ENCODE peak calls at places on chromosomes 1 and 21, in four cellular contexts. One of them, this sample, is unnamed.

GRCh38 chr1:66464802-66465201 is 69.2 kb upstream of the SGIP1 start:
- DNase-seq in HepG2: no peak
- DNase-seq in HCT116: no peak
- DNase-seq in K562: no peak
- DNase-seq in this sample: no peak

GRCh38 chr1:220926146-220926545 is 46.9 kb downstream of the HLX start:
- DNase-seq in HepG2: no peak
- DNase-seq in HCT116: no peak
- DNase-seq in K562: no peak
- DNase-seq in this sample: no peak

GRCh38 chr1:67710417-67710816 is 25.4 kb downstream of the GADD45A start:
- DNase-seq in HepG2: no peak
- DNase-seq in HCT116: no peak
- DNase-seq in K562: no peak
- DNase-seq in this sample: no peak

GRCh38 chr1:91783423-91784162 is 102.4 kb downstream of the TGFBR3 start:
- DNase-seq in HepG2: no peak
- DNase-seq in HCT116: no peak
- DNase-seq in K562: no peak
- DNase-seq in this sample: no peak

GRCh38 chr1:172359531-172359991 is 60.9 kb upstream of the C1orf105 start:
- DNase-seq in HepG2: peak
- DNase-seq in HCT116: no peak
- DNase-seq in K562: no peak
- DNase-seq in this sample: no peak

GRCh38 chr1:97108200-97108599 is 386.6 kb downstream of the PTBP2 start:
- DNase-seq in HepG2: no peak
- DNase-seq in HCT116: no peak
- DNase-seq in K562: no peak
- DNase-seq in this sample: no peak

GRCh38 chr1:27398405-27399149 is 6.2 kb downstream of the GPR3 start:
- DNase-seq in HepG2: no peak
- DNase-seq in HCT116: no peak
- DNase-seq in K562: no peak
- DNase-seq in this sample: no peak

GRCh38 chr1:161017756-161018630 is 3.0 kb downstream of the F11R start:
- DNase-seq in HepG2: no peak
- DNase-seq in HCT116: no peak
- DNase-seq in K562: no peak
- DNase-seq in this sample: no peak

GRCh38 chr1:234997201-234998173 is 131.2 kb downstream of the TOMM20 start:
- DNase-seq in HepG2: peak
- DNase-seq in HCT116: peak
- DNase-seq in K562: no peak
- DNase-seq in this sample: no peak

GRCh38 chr1:21851430-21852250 is 39.6 kb downstream of the LDLRAD2 start:
- DNase-seq in HepG2: no peak
- DNase-seq in HCT116: no peak
- DNase-seq in K562: no peak
- DNase-seq in this sample: no peak

GRCh38 chr1:160916666-160917065 is 31.7 kb upstream of the ITLN1 start:
- DNase-seq in HepG2: no peak
- DNase-seq in HCT116: no peak
- DNase-seq in K562: no peak
- DNase-seq in this sample: no peak

GRCh38 chr21:37095821-37096220 is 22.8 kb downstream of the TTC3 start:
- DNase-seq in HepG2: no peak
- DNase-seq in HCT116: no peak
- DNase-seq in K562: no peak
- DNase-seq in this sample: no peak

GRCh38 chr1:241972703-241973375 is 15.3 kb downstream of the BECN2 start:
- DNase-seq in HepG2: peak
- DNase-seq in HCT116: no peak
- DNase-seq in K562: no peak
- DNase-seq in this sample: no peak

GRCh38 chr1:119933397-119933796 is 37.1 kb upstream of the ADAM30 start:
- DNase-seq in HepG2: no peak
- DNase-seq in HCT116: no peak
- DNase-seq in K562: no peak
- DNase-seq in this sample: no peak

GRCh38 chr1:181551249-181551648 is 67.9 kb downstream of the CACNA1E start:
- DNase-seq in HepG2: no peak
- DNase-seq in HCT116: no peak
- DNase-seq in K562: no peak
- DNase-seq in this sample: no peak

GRCh38 chr1:212341090-212341489 is 55.9 kb downstream of the PPP2R5A start:
- DNase-seq in HepG2: no peak
- DNase-seq in HCT116: no peak
- DNase-seq in K562: no peak
- DNase-seq in this sample: no peak

GRCh38 chr1:165668184-165668583 is 30.2 kb downstream of the ALDH9A1 start:
- DNase-seq in HepG2: no peak
- DNase-seq in HCT116: no peak
- DNase-seq in K562: no peak
- DNase-seq in this sample: no peak

GRCh38 chr1:50610563-50610962 is 187.3 kb upstream of the DMRTA2 start:
- DNase-seq in HepG2: no peak
- DNase-seq in HCT116: no peak
- DNase-seq in K562: no peak
- DNase-seq in this sample: no peak

GRCh38 chr1:168483531-168483930 is 60.3 kb downstream of the XCL2 start:
- DNase-seq in HepG2: no peak
- DNase-seq in HCT116: no peak
- DNase-seq in K562: no peak
- DNase-seq in this sample: no peak

GRCh38 chr1:32868806-32869455 is 1.8 kb downstream of the FNDC5 start:
- DNase-seq in HepG2: no peak
- DNase-seq in HCT116: no peak
- DNase-seq in K562: no peak
- DNase-seq in this sample: no peak

GRCh38 chr1:32869844-32870614 is 683 bp downstream of the FNDC5 start:
- DNase-seq in HepG2: no peak
- DNase-seq in HCT116: no peak
- DNase-seq in K562: no peak
- DNase-seq in this sample: peak

GRCh38 chr1:32867151-32867550 is 3.6 kb downstream of the FNDC5 start:
- DNase-seq in HepG2: no peak
- DNase-seq in HCT116: no peak
- DNase-seq in K562: no peak
- DNase-seq in this sample: no peak

GRCh38 chr1:32867671-32868070 is 3.0 kb downstream of the FNDC5 start:
- DNase-seq in HepG2: no peak
- DNase-seq in HCT116: no peak
- DNase-seq in K562: no peak
- DNase-seq in this sample: no peak

DNA sequence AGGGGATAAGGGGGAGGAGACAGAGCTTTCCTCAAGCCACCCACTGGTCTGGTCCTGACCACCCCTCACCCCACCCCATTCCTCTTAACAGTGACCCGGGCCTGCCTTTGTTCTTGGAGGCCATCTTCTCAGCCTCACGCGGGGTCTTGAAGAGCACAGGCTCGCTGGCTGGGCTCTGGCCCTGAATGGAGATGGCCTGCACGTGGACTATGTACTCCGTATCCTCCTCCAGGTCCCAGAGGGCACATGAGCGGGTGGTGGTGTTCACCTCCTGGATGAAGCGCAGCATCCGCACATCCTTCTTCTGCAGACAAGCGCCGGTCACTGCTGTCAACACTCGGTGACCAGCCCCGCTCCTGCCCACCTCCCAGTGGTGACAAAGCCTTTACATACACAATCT is 2.6 kb downstream of the FNDC5 start:
- DNase-seq in HepG2: no peak
- DNase-seq in HCT116: no peak
- DNase-seq in K562: no peak
- DNase-seq in this sample: no peak
- TF ChIP-seq POLR2AphosphoS5 in HepG2: no peak
- TF ChIP-seq POLR2AphosphoS5 in HCT116: no peak
- TF ChIP-seq POLR2AphosphoS5 in K562: no peak
- TF ChIP-seq POLR2AphosphoS5 in this sample: no peak

GRCh38 chr1:54742262-54742661 is 22.1 kb downstream of the PARS2 start:
- DNase-seq in HepG2: no peak
- DNase-seq in HCT116: no peak
- DNase-seq in K562: no peak
- DNase-seq in this sample: no peak
- H3K9ac ChIP-seq in HepG2: no peak
- H3K9ac ChIP-seq in HCT116: no peak
- H3K9ac ChIP-seq in K562: no peak
- H3K9ac ChIP-seq in this sample: no peak

GRCh38 chr1:25622526-25622925 is 5.9 kb downstream of the MAN1C1 start:
- DNase-seq in HepG2: no peak
- DNase-seq in HCT116: no peak
- DNase-seq in K562: no peak
- DNase-seq in this sample: no peak
- TF ChIP-seq FOSL1 in HepG2: no peak
- TF ChIP-seq FOSL1 in HCT116: no peak
- TF ChIP-seq FOSL1 in K562: no peak
- TF ChIP-seq FOSL1 in this sample: no peak

GRCh38 chr1:8381618-8382017 is 63.7 kb downstream of the SLC45A1 start:
- DNase-seq in HepG2: no peak
- DNase-seq in HCT116: no peak
- DNase-seq in K562: no peak
- DNase-seq in this sample: no peak
- TF ChIP-seq POLR2AphosphoS5 in HepG2: no peak
- TF ChIP-seq POLR2AphosphoS5 in HCT116: no peak
- TF ChIP-seq POLR2AphosphoS5 in K562: no peak
- TF ChIP-seq POLR2AphosphoS5 in this sample: no peak

GRCh38 chr1:202586018-202586821 is 124.0 kb downstream of the SYT2 start:
- DNase-seq in HepG2: peak
- DNase-seq in HCT116: no peak
- DNase-seq in K562: no peak
- DNase-seq in this sample: no peak
- H3K9ac ChIP-seq in HepG2: no peak
- H3K9ac ChIP-seq in HCT116: peak
- H3K9ac ChIP-seq in K562: no peak
- H3K9ac ChIP-seq in this sample: no peak

GRCh38 chr1:6954596-6954995 is 169.3 kb downstream of the CAMTA1 start:
- DNase-seq in HepG2: no peak
- DNase-seq in HCT116: no peak
- DNase-seq in K562: no peak
- DNase-seq in this sample: no peak
- TF ChIP-seq FOSL1 in HepG2: no peak
- TF ChIP-seq FOSL1 in HCT116: no peak
- TF ChIP-seq FOSL1 in K562: no peak
- TF ChIP-seq FOSL1 in this sample: no peak